ENCODE peak calls at places on chromosome 18, in six cellular contexts. E, S, B, C, Z and V are unnamed samples.
A peak's percentile ranks its signal among the peaks of the same experiment; 100 is the strongest.

GRCh38 chr18:48950536-48951447 is at the start of gene SMAD7:
- DNase-seq in C (no peak), Z (peak; percentile 65), E (peak; percentile 52), B (no peak), S (no peak), V (peak; percentile 41)

GRCh38 chr18:77765468-77765867 is 515.8 kb downstream of the GALR1 start:
- DNase-seq in C (no peak), E (no peak), S (peak; percentile 65), B (peak; percentile 18), Z (peak; percentile 91), V (peak; percentile 43)

GRCh38 chr18:3771121-3771971 is 321.4 kb downstream of the TGIF1 start:
- DNase-seq in E (peak; percentile 93), B (peak; percentile 83), C (peak; percentile 88), Z (no peak), S (peak; percentile 96), V (peak; percentile 93)

GRCh38 chr18:7824970-7825369 is 257.9 kb downstream of the PTPRM start:
- DNase-seq in B (no peak), C (no peak), S (no peak), E (no peak), Z (no peak), V (no peak)

GRCh38 chr18:43634994-43635393 is 357.7 kb upstream of the SYT4 start:
- DNase-seq in Z (peak; percentile 82), B (no peak), S (no peak), C (no peak), E (no peak), V (no peak)

GRCh38 chr18:64707052-64707451 is 558.2 kb upstream of the LINC00305 start:
- DNase-seq in C (no peak), Z (no peak), E (no peak), B (no peak), S (no peak), V (no peak)

GRCh38 chr18:62018034-62018760 is 125.4 kb upstream of the RNF152 start:
- DNase-seq in Z (no peak), E (peak; percentile 96), B (no peak), C (peak; percentile 94), S (no peak), V (no peak)

GRCh38 chr18:78638889-78639596 is 340.6 kb upstream of the SALL3 start:
- DNase-seq in C (no peak), B (no peak), S (no peak), E (no peak), Z (peak; percentile 9), V (no peak)

GRCh38 chr18:44735071-44735470 is 54.4 kb downstream of the SETBP1 start:
- DNase-seq in B (no peak), Z (no peak), C (no peak), S (no peak), E (no peak), V (no peak)

GRCh38 chr18:3248670-3249359 is 1.2 kb downstream of the MYL12A start:
- DNase-seq in E (peak; percentile 65), B (peak; percentile 41), C (no peak), Z (no peak), S (no peak), V (peak; percentile 76)

GRCh38 chr18:36350211-36350610 is 52.7 kb downstream of the FHOD3 start:
- DNase-seq in Z (no peak), B (no peak), S (no peak), C (no peak), E (no peak), V (peak; percentile 44)

GRCh38 chr18:27546991-27547390 is 361.9 kb upstream of the CHST9 start:
- DNase-seq in Z (no peak), B (no peak), E (no peak), C (no peak), S (no peak), V (no peak)

GRCh38 chr18:2903006-2903405 is 56.2 kb downstream of the EMILIN2 start:
- DNase-seq in B (no peak), E (peak; percentile 74), Z (no peak), S (no peak), C (no peak), V (peak; percentile 46)

GRCh38 chr18:30903566-30903965 is 139.0 kb downstream of the DSC3 start:
- DNase-seq in E (no peak), C (no peak), S (no peak), Z (no peak), B (peak; percentile 76), V (peak; percentile 93)

GRCh38 chr18:39313992-39314391 is 1748.4 kb upstream of the CELF4 start:
- DNase-seq in C (no peak), S (no peak), B (no peak), Z (peak; percentile 10), E (no peak), V (no peak)

GRCh38 chr18:78697446-78697845 is 282.2 kb upstream of the SALL3 start:
- DNase-seq in B (no peak), Z (no peak), E (no peak), C (no peak), S (no peak), V (no peak)

GRCh38 chr18:44700652-44701051 is 20.0 kb downstream of the SETBP1 start:
- DNase-seq in C (no peak), S (no peak), B (no peak), Z (no peak), E (peak; percentile 35), V (peak; percentile 73)

GRCh38 chr18:25895518-25895917 is 194.9 kb downstream of the SS18 start:
- DNase-seq in Z (no peak), E (no peak), C (no peak), S (no peak), B (no peak), V (no peak)

GRCh38 chr18:53134711-53135110 is 794.7 kb downstream of the DCC start:
- DNase-seq in B (no peak), E (no peak), Z (no peak), S (no peak), C (no peak), V (no peak)

GRCh38 chr18:3062798-3063563 is 50.0 kb upstream of the LPIN2 start:
- DNase-seq in E (peak; percentile 62), B (no peak), C (no peak), S (peak; percentile 70), Z (peak; percentile 36), V (peak; percentile 53)

GRCh38 chr18:8298186-8298585 is 311.1 kb upstream of the RAB12 start:
- DNase-seq in S (no peak), B (no peak), E (no peak), Z (no peak), C (peak; percentile 8), V (peak; percentile 42)

GRCh38 chr18:67133669-67134068 is 382.9 kb downstream of the DSEL start:
- DNase-seq in E (no peak), S (no peak), C (no peak), B (no peak), Z (peak; percentile 99), V (no peak)

GRCh38 chr18:74796928-74797576 is 199.4 kb downstream of the ZNF407 start:
- DNase-seq in S (no peak), C (peak; percentile 24), Z (peak; percentile 77), B (peak; percentile 46), E (peak; percentile 45), V (peak; percentile 64)

GRCh38 chr18:56563568-56563967 is 74.8 kb downstream of the TXNL1 start:
- DNase-seq in Z (no peak), E (no peak), C (no peak), S (peak; percentile 20), B (no peak), V (no peak)

GRCh38 chr18:71036783-71037182 is 747.9 kb downstream of the SOCS6 start:
- DNase-seq in S (no peak), C (peak; percentile 7), B (peak; percentile 95), Z (no peak), E (no peak), V (peak; percentile 88)

GRCh38 chr18:3425030-3425429 is 24.9 kb upstream of the TGIF1 start:
- DNase-seq in S (no peak), E (no peak), B (no peak), Z (no peak), C (no peak), V (no peak)